ENCODE peak calls at places on chromosomes 16 and 17, in ten cellular contexts. I, Z, Y, V, A, N, D, W, F and X are unnamed samples. For H3K4me1 and H3K9me3, the result is how much of the 10 kb centered on the place peaks cover.

GRCh38 chr17:21304091-21304490 is 19.6 kb downstream of the MAP2K3 start:
- DNase-seq in N (no peak), A (no peak), D (peak), I (no peak), Z (no peak), Y (no peak), F (no peak), W (peak), V (no peak), X (no peak)

GRCh38 chr17:75514299-75515228 is 773 bp downstream of the CASKIN2 start:
- DNase-seq in W (no peak), I (no peak), V (no peak), D (peak), A (no peak), N (peak), Z (peak), Y (no peak), F (peak), X (no peak)

GRCh38 chr17:78923660-78924453 is 1.3 kb downstream of the TIMP2 start:
- DNase-seq in F (peak), W (peak), V (peak), D (peak), A (peak), Z (peak), Y (no peak), I (peak), N (no peak), X (peak)

GRCh38 chr17:15257316-15257925 is 7.7 kb downstream of the PMP22 start:
- DNase-seq in N (peak), I (peak), D (peak), Z (peak), Y (peak), V (peak), A (peak), W (peak), F (peak), X (peak)

GRCh38 chr16:76535-77272 is 1.3 kb upstream of the MPG start:
- DNase-seq in Y (peak), W (peak), F (peak), A (no peak), D (peak), N (peak), I (peak), V (no peak), Z (peak), X (peak)

GRCh38 chr16:3643095-3643730 is 11.3 kb upstream of the DNASE1 start:
- DNase-seq in F (no peak), V (no peak), A (no peak), Z (no peak), I (no peak), W (no peak), N (no peak), Y (no peak), D (peak), X (no peak)

GRCh38 chr16:66830422-66831404 is at the start of gene NAE1:
- DNase-seq in Z (peak), D (peak), N (peak), F (peak), A (peak), V (peak), W (peak), I (peak), Y (peak), X (peak)

GRCh38 chr16:86466695-86467406 is 43.5 kb upstream of the FOXF1 start:
- DNase-seq in W (no peak), Z (no peak), Y (no peak), V (no peak), D (no peak), N (peak), F (no peak), A (no peak), I (no peak), X (no peak)

GRCh38 chr17:75039238-75039637 is 7.5 kb downstream of the ATP5PD start:
- DNase-seq in F (no peak), D (no peak), I (no peak), A (no peak), Y (no peak), W (no peak), V (no peak), N (no peak), Z (no peak), X (no peak)

GRCh38 chr16:56814537-56815432 is 50.2 kb upstream of the SLC12A3 start:
- DNase-seq in Y (no peak), F (no peak), D (no peak), Z (no peak), W (no peak), A (no peak), V (no peak), N (no peak), I (no peak), X (no peak)

GRCh38 chr17:60141111-60142018 is 8.4 kb upstream of the CA4 start:
- DNase-seq in N (peak), D (peak), F (no peak), A (no peak), W (peak), V (no peak), Y (no peak), Z (no peak), I (no peak), X (no peak)

GRCh38 chr17:50558091-50558490 is 2.4 kb upstream of the CACNA1G start:
- DNase-seq in I (no peak), Y (no peak), A (no peak), V (no peak), N (no peak), D (no peak), F (no peak), Z (no peak), W (no peak), X (no peak)

GRCh38 chr17:82944990-82945389 is 105.2 kb upstream of the ZNF750 start:
- DNase-seq in I (no peak), Z (no peak), A (no peak), F (no peak), V (no peak), D (no peak), W (no peak), N (no peak), Y (no peak), X (no peak)

GRCh38 chr17:31660684-31661083 is 198.4 kb downstream of the COPRS start:
- DNase-seq in W (no peak), I (no peak), Z (no peak), V (no peak), D (no peak), N (no peak), Y (no peak), A (no peak), F (no peak), X (no peak)

GRCh38 chr17:15263206-15263579 is 1.9 kb downstream of the PMP22 start:
- DNase-seq in V (no peak), A (no peak), F (peak), D (peak), I (peak), Z (no peak), Y (peak), W (peak), N (peak), X (no peak)

GRCh38 chr16:88196471-88197400 is 186.0 kb upstream of the ZNF469 start:
- DNase-seq in Z (no peak), F (no peak), I (no peak), D (no peak), A (no peak), V (no peak), N (no peak), Y (no peak), W (no peak), X (no peak)

GRCh38 chr16:85819711-85820110 is 20.2 kb downstream of the COX4I1 start:
- DNase-seq in A (no peak), W (no peak), D (peak), I (no peak), V (no peak), Z (no peak), N (no peak), Y (no peak), F (no peak), X (no peak)

GRCh38 chr17:30921544-30922196 is at the start of gene ADAP2:
- DNase-seq in I (peak), W (peak), N (no peak), Z (no peak), D (peak), Y (no peak), V (peak), A (no peak), F (peak), X (no peak)

GRCh38 chr16:48405153-48405552 is 19.9 kb upstream of the SIAH1 start:
- DNase-seq in N (no peak), D (no peak), F (no peak), W (no peak), Y (no peak), V (no peak), A (no peak), I (no peak), Z (no peak), X (no peak)

GRCh38 chr16:27318399-27319256 is 4.9 kb downstream of the IL4R start:
- DNase-seq in A (peak), W (peak), V (no peak), D (peak), Z (peak), Y (peak), I (peak), N (peak), F (peak), X (peak)

GRCh38 chr17:38898812-38899348 is 26.5 kb upstream of the LASP1NB start:
- DNase-seq in A (peak), F (no peak), D (peak), Z (peak), N (no peak), I (peak), Y (no peak), V (peak), W (no peak), X (peak)

GRCh38 chr16:56869513-56870270 is 4.7 kb downstream of the SLC12A3 start:
- DNase-seq in W (no peak), I (peak), Y (no peak), A (no peak), N (no peak), D (no peak), Z (peak), F (no peak), V (peak), X (peak)

GRCh38 chr16:75219838-75220237 is 1.1 kb downstream of the CTRB1 start:
- DNase-seq in F (no peak), Z (peak), Y (no peak), I (no peak), D (no peak), W (no peak), A (no peak), N (no peak), V (peak), X (no peak)

GRCh38 chr17:70366421-70366820 is 197.1 kb downstream of the KCNJ2 start:
- DNase-seq in I (no peak), A (no peak), Y (no peak), W (no peak), N (no peak), F (no peak), Z (no peak), V (no peak), D (no peak), X (no peak)

GRCh38 chr17:329794-330420 is 22.7 kb downstream of the RPH3AL start:
- DNase-seq in I (no peak), Z (no peak), A (no peak), V (no peak), D (peak), Y (no peak), F (peak), N (no peak), W (peak), X (no peak)

GRCh38 chr17:330993-331701 is 21.5 kb downstream of the RPH3AL start:
- DNase-seq in Y (no peak), Z (peak), A (no peak), D (peak), N (no peak), F (peak), W (peak), I (no peak), V (no peak), X (peak)

GRCh38 chr17:332558-333322 is 19.9 kb downstream of the RPH3AL start:
- DNase-seq in Y (no peak), F (peak), W (peak), I (no peak), N (peak), Z (no peak), V (no peak), D (peak), A (no peak), X (no peak)

GRCh38 chr17:333626-334396 is 18.8 kb downstream of the RPH3AL start:
- DNase-seq in Z (no peak), I (peak), V (no peak), A (no peak), F (peak), N (peak), W (peak), Y (no peak), D (peak), X (no peak)

GRCh38 chr17:332023-332422 is 20.6 kb downstream of the RPH3AL start:
- DNase-seq in D (peak), A (no peak), N (no peak), Y (no peak), V (no peak), I (no peak), Z (no peak), W (peak), F (no peak), X (no peak)
- H3K4me3 ChIP-seq in D (no peak), A (no peak), N (no peak), Y (no peak), V (no peak), I (no peak), Z (no peak), W (peak), F (no peak), X (no peak)

GRCh38 chr16:11676799-11677198 is 8.5 kb downstream of the SNN start:
- DNase-seq in N (no peak), Y (no peak), D (no peak), F (no peak), W (no peak), A (no peak), V (no peak), Z (no peak), I (no peak), X (no peak)

GRCh38 chr16:11677959-11678881 is 10.0 kb downstream of the SNN start:
- DNase-seq in V (peak), N (no peak), Y (peak), F (no peak), I (peak), D (no peak), W (no peak), Z (no peak), A (no peak), X (no peak)

GRCh38 chr16:11675561-11676511 is 7.6 kb downstream of the SNN start:
- DNase-seq in W (no peak), N (peak), D (peak), I (no peak), A (no peak), V (peak), F (peak), Y (no peak), Z (no peak), X (peak)

GRCh38 chr16:11679250-11679649 is 11.0 kb downstream of the SNN start:
- DNase-seq in N (no peak), I (no peak), A (no peak), Y (peak), Z (no peak), D (no peak), F (no peak), V (peak), W (no peak), X (no peak)

GRCh38 chr16:11677451-11677951 is 9.2 kb downstream of the SNN start:
- DNase-seq in I (peak), F (no peak), V (peak), N (peak), Y (no peak), A (no peak), D (no peak), W (no peak), Z (no peak), X (no peak)
- H3K4me1 ChIP-seq in I (under half), F (under half), V (half or more), N (under half), Y (under half), A (under half), D (under half), W (under half), Z (under half), X (half or more)

DNA sequence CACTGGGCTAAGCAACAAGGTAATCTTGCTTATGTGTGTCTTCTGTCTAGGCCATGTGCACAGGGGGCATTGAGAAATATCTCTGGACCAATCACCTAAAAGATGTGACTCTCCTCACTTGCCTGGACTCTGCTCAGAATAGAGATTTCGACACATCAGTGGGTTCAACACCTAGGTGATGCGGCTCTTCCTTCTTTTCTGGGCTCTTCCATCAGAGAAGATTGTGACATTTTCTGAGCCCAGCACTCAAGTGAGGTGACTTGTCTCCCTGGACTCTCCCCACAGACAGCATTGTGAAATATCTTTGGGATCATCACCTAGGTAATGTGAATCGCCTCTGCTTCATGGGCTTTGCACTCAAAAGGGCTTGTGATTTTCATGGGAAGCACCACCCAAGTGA is 1904.1 kb downstream of the TP53TG3F start:
- DNase-seq in Z (no peak), V (no peak), F (no peak), Y (no peak), W (no peak), D (no peak), N (no peak), A (no peak), I (no peak), X (no peak)
- H3K9me3 ChIP-seq in Z (under half), V (under half), F (under half), Y (under half), W (under half), D (under half), N (under half), A (under half), I (under half), X (under half)

DNA sequence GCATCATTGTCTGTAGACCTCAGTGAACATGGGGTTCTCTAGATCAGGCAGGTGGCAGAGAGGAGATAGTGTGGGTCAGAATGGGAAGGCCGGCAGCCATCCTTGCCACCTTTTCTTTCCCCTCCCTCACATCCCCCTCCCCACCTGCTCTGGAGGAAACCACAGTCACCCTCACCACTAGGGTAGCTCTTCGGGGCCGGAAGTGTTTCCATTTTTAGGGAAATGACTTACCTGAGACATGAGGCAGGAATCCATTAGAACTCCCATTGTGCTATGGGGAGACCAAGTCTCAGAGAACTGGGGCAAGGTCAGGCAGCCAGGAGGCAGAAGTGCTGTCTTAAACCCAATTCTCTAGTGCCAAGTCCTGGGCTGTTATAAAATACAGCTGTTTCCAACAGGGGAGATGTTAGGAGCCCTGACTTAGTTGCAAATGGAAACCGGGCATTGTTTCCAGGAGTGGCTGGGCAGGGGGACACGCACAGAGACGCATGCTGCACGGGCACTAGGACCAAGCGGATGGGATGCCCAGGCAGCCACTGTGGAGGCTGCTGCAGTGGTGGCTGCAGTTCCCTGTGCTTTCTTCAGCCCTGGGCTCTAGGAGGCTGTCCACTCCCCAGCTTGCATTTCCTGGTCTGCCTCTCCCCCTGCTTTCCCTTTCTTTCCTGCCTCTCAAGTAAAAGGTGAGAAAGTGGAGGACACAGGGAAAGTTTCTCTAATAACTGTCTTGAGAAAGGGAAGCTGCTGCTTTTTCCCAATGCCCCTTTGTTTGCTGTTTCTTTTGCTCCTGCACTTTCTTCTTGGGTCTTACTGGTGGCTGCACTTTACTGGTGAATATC is 2.8 kb downstream of the HAS3 start:
- DNase-seq in W (no peak), F (no peak), I (no peak), D (peak), V (no peak), A (no peak), Z (no peak), N (no peak), Y (no peak), X (no peak)
- H3K4me3 ChIP-seq in W (no peak), F (no peak), I (no peak), D (no peak), V (no peak), A (no peak), Z (no peak), N (no peak), Y (no peak), X (no peak)

GRCh38 chr17:29156781-29157180 is 23.4 kb downstream of the MYO18A start:
- DNase-seq in A (no peak), I (no peak), D (no peak), W (no peak), Z (no peak), F (no peak), V (no peak), N (no peak), Y (no peak), X (no peak)
- H3K4me1 ChIP-seq in A (under half), I (under half), D (half or more), W (under half), Z (under half), F (under half), V (under half), N (half or more), Y (under half), X (under half)

GRCh38 chr17:11391134-11391533 is 150.1 kb downstream of the SHISA6 start:
- DNase-seq in N (no peak), F (no peak), Y (no peak), D (no peak), W (no peak), Z (no peak), A (no peak), V (no peak), I (no peak), X (no peak)

GRCh38 chr17:11384131-11384530 is 143.1 kb downstream of the SHISA6 start:
- DNase-seq in D (no peak), W (no peak), V (no peak), Z (no peak), I (no peak), F (no peak), N (no peak), Y (no peak), A (no peak), X (no peak)

GRCh38 chr17:11388061-11388460 is 147.0 kb downstream of the SHISA6 start:
- DNase-seq in F (no peak), V (no peak), N (no peak), Z (no peak), A (no peak), W (no peak), D (no peak), I (no peak), Y (no peak), X (no peak)

DNA sequence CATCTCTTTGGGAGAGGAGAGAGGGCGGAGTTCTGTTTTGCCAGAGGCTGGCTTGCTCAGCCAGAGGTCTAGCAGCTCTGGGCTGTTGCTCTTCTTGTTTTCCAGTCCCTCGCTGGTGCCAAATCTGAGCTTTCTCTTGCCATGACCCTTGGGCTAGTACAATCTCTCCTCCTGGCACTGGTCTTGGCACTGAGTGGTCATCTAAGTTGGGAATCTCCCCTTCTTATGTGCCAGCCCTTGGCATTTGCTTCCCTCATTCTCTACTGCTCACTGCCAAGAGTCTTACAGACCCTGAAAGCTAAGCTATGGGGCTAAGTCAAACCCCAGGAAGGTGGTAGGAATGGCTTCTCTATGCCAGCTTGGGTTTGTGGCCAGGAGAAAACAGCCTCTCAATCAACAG is 148.6 kb downstream of the SHISA6 start:
- DNase-seq in F (no peak), Y (no peak), W (no peak), N (no peak), V (no peak), Z (no peak), I (no peak), D (no peak), A (no peak), X (no peak)
- H3K9me3 ChIP-seq in F (under half), Y (under half), W (under half), N (under half), V (under half), Z (under half), I (under half), D (under half), A (under half), X (under half)